ENCODE peak calls at places on chromosomes 12 and 14, in eight cellular contexts. E, F, K, N, R, S, Y and Z are unnamed samples. For H3K36me3 and H3K4me1, the result is how much of the 10 kb centered on the place peaks cover.

GRCh38 chr12:57483466-57483865 is 3.8 kb upstream of the ARHGAP9 start:
- DNase-seq in E (peak), F (no peak), K (no peak), N (peak), R (no peak), S (no peak), Y (no peak), Z (no peak)

GRCh38 chr12:43744826-43745225 is 13.8 kb downstream of the PUS7L start:
- DNase-seq in E (no peak), F (no peak), K (no peak), N (no peak), R (no peak), S (no peak), Y (no peak), Z (no peak)

GRCh38 chr12:74043343-74043742 is 494.3 kb upstream of the ATXN7L3B start:
- DNase-seq in E (no peak), F (peak), K (no peak), N (no peak), R (no peak), S (no peak), Y (peak), Z (no peak)

GRCh38 chr12:125573293-125573692 is 508.1 kb downstream of the AACS start:
- DNase-seq in E (no peak), F (no peak), K (no peak), N (no peak), R (no peak), S (no peak), Y (no peak), Z (no peak)

GRCh38 chr12:52949413-52950331 is 754 bp downstream of the KRT18 start:
- DNase-seq in E (peak), F (peak), K (peak), N (peak), R (no peak), S (no peak), Y (peak), Z (peak)

GRCh38 chr14:22791302-22791701 is 23.9 kb downstream of the SLC7A7 start:
- DNase-seq in E (no peak), F (peak), K (no peak), N (peak), R (no peak), S (no peak), Y (no peak), Z (no peak)

GRCh38 chr14:30034049-30034635 is 106.5 kb upstream of the PRKD1 start:
- DNase-seq in E (no peak), F (no peak), K (no peak), N (peak), R (no peak), S (no peak), Y (no peak), Z (no peak)

GRCh38 chr12:76790564-76791552 is 26.9 kb downstream of the ZDHHC17 start:
- DNase-seq in E (no peak), F (peak), K (no peak), N (peak), R (no peak), S (no peak), Y (peak), Z (peak)

GRCh38 chr14:34227834-34228662 is 234.0 kb downstream of the SPTSSA start:
- DNase-seq in E (peak), F (peak), K (peak), N (peak), R (peak), S (peak), Y (peak), Z (peak)

GRCh38 chr14:23605931-23606585 is 27.5 kb upstream of the JPH4 start:
- DNase-seq in E (no peak), F (no peak), K (no peak), N (peak), R (no peak), S (no peak), Y (no peak), Z (no peak)

GRCh38 chr14:49946320-49947141 is 53.6 kb downstream of the ARF6 start:
- DNase-seq in E (peak), F (peak), K (no peak), N (peak), R (no peak), S (no peak), Y (no peak), Z (peak)

GRCh38 chr12:47789141-47789540 is 16.1 kb downstream of the SLC48A1 start:
- DNase-seq in E (no peak), F (no peak), K (no peak), N (no peak), R (no peak), S (peak), Y (no peak), Z (no peak)

GRCh38 chr14:100587763-100588411 is 670 bp upstream of the BEGAIN start:
- DNase-seq in E (no peak), F (no peak), K (no peak), N (no peak), R (no peak), S (no peak), Y (no peak), Z (no peak)
- H3K4me3 ChIP-seq in E (no peak), F (no peak), K (no peak), N (no peak), R (no peak), S (no peak), Y (peak), Z (no peak)

DNA sequence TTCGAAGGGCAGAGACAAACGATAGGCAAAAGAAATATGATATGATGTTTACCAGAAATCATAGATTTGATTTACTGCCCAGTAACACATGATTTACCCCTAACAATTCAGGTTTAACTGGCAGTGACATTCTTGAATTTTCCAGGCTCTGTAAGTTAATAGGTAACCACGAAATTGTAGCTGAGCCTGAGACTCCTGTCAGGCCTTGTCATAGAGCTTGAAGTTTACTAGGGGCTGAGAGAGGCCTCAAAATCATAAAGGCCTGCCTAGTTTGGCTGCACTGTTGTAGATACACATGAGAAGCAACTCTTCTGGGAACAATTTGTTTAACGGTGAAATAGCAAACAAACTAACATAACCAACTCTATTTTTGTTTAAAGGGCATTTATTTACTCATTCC is 3.3 kb downstream of the ERP27 start:
- DNase-seq in E (no peak), F (peak), K (no peak), N (no peak), R (no peak), S (no peak), Y (no peak), Z (no peak)
- H3K36me3 ChIP-seq in E (under half), F (under half), K (under half), N (under half), R (under half), S (under half), Y (under half), Z (under half)

DNA sequence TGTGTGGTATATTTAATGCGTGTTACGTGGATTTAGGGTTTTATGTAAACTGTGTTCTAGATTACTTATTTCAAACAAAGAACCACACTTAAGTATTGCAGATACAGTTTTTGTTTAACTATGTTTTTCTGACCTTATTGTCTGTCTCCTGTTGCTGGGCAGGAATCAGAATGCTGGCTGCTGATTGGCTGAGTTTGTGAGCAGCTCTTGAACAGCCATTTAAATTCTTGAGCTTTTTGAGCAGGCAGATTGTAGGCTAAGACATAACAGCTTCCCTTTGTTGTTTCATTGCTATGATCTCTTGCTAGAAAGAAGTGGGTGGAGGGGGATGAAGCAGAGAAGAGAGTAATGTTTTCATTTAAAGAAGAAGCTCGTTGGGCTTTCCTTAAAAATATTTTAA is 52.2 kb downstream of the ATF7IP start:
- DNase-seq in E (peak), F (peak), K (peak), N (peak), R (peak), S (peak), Y (no peak), Z (peak)
- H3K4me1 ChIP-seq in E (under half), F (under half), K (under half), N (under half), R (half or more), S (under half), Y (under half), Z (under half)

GRCh38 chr12:1852076-1852475 is 31.7 kb downstream of the LRTM2 start:
- DNase-seq in E (no peak), F (no peak), K (no peak), N (no peak), R (no peak), S (no peak), Y (no peak), Z (no peak)

GRCh38 chr12:1853716-1854115 is 33.4 kb downstream of the LRTM2 start:
- DNase-seq in E (no peak), F (no peak), K (no peak), N (no peak), R (no peak), S (no peak), Y (no peak), Z (no peak)

GRCh38 chr12:1848146-1848545 is 27.8 kb downstream of the LRTM2 start:
- DNase-seq in E (no peak), F (no peak), K (peak), N (no peak), R (no peak), S (no peak), Y (no peak), Z (no peak)

GRCh38 chr12:1848741-1849140 is 28.4 kb downstream of the LRTM2 start:
- DNase-seq in E (no peak), F (no peak), K (no peak), N (no peak), R (no peak), S (no peak), Y (no peak), Z (no peak)

GRCh38 chr12:1851126-1851791 is 30.9 kb downstream of the LRTM2 start:
- DNase-seq in E (no peak), F (no peak), K (no peak), N (peak), R (no peak), S (no peak), Y (no peak), Z (no peak)
- H3K4me3 ChIP-seq in E (no peak), F (no peak), K (no peak), N (no peak), R (no peak), S (no peak), Y (no peak), Z (no peak)

DNA sequence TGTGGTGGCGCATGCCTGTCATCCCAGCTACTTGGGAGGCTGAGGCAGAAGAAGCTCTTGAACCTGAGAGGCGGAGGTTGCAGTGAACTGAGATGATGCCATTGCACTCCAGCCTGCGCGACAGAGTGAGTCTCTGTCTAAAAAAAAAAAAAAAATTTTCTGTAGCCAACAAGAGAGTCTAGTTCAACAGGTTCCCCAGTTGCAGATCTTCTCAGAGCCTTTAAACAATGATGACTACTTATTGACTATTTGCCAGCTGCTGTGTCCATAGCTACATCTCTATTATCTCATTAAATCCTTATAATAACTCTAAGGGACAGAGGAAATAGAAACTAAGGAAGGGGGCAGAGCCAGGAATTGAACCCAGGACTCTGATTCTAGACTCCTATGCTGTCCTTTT is 15.2 kb upstream of the MYL2 start:
- DNase-seq in E (no peak), F (no peak), K (no peak), N (no peak), R (no peak), S (no peak), Y (no peak), Z (no peak)
- H3K36me3 ChIP-seq in E (under half), F (under half), K (under half), N (under half), R (under half), S (under half), Y (under half), Z (under half)

GRCh38 chr12:110287986-110288385 is 6.9 kb downstream of the ATP2A2 start:
- DNase-seq in E (no peak), F (no peak), K (no peak), N (no peak), R (no peak), S (no peak), Y (no peak), Z (no peak)
- H3K4me1 ChIP-seq in E (under half), F (under half), K (under half), N (under half), R (under half), S (under half), Y (under half), Z (under half)

GRCh38 chr12:6620885-6621274 is 13.7 kb upstream of the CHD4 start:
- DNase-seq in E (no peak), F (no peak), K (no peak), N (no peak), R (no peak), S (no peak), Y (no peak), Z (no peak)
- H3K4me3 ChIP-seq in E (no peak), F (no peak), K (no peak), N (no peak), R (peak), S (peak), Y (no peak), Z (no peak)

GRCh38 chr14:75661499-75661814 is 411 bp downstream of the TTLL5 start:
- DNase-seq in E (no peak), F (no peak), K (no peak), N (no peak), R (no peak), S (no peak), Y (no peak), Z (no peak)

GRCh38 chr14:75658957-75659356 is 1.7 kb downstream of the ERG28 start:
- DNase-seq in E (no peak), F (no peak), K (no peak), N (no peak), R (no peak), S (no peak), Y (no peak), Z (no peak)

GRCh38 chr14:75662966-75663365 is 1.9 kb downstream of the TTLL5 start:
- DNase-seq in E (no peak), F (no peak), K (no peak), N (no peak), R (no peak), S (no peak), Y (no peak), Z (no peak)

GRCh38 chr14:75660630-75661498 is at the start of the genes ERG28 and TTLL5:
- DNase-seq in E (peak), F (peak), K (peak), N (peak), R (peak), S (peak), Y (peak), Z (peak)

DNA sequence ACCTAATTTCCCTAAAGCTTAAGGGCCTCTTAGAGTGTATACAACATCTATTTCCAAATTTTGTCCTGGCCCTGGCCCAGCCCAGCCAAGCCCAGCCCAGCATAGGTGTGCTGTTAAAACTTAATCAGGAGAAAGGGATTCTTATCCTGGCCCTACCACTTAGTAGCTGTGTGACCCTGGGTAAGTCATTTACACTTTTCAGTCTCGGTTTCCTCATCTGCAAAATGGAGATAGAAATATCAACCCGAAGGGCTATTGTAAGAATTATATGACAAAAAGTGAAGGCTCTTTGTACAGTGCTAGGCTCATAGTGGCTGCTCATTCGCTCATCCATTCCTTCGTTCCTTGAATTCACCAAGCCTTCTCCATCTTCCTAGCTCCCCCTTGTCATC is 442 bp downstream of the ERG28 start:
- DNase-seq in E (no peak), F (no peak), K (peak), N (no peak), R (no peak), S (no peak), Y (no peak), Z (no peak)
- H3K36me3 ChIP-seq in E (under half), F (under half), K (under half), N (under half), R (under half), S (under half), Y (under half), Z (under half)

DNA sequence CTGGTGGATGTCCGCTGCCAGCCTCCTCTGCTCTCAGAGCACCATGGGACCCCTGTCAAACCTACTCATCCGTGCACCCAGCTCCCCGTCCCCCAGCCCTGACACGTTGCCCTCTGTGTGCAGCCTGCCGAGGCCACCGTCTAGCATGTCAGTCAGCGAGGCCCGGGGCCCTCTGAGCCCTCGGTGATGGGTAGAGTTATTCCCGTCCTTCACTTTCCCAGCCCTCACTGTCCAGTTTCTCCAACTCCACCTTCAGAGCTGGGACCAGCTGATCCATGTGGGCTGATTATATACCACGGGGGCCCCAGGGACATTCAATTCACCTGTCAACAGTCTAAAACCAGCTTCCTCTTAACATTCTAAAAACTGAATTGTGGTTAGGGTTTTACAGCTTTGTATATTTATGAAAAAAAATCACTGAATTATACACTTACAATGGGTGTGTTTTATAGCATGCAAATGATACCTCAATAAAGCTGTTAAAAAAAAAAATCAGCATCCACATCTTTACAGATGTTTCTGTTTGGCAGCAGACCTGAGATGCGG is 61.3 kb downstream of the CCDC88C start:
- DNase-seq in E (no peak), F (no peak), K (no peak), N (no peak), R (no peak), S (no peak), Y (no peak), Z (no peak)
- H3K4me1 ChIP-seq in E (under half), F (under half), K (under half), N (under half), R (half or more), S (under half), Y (under half), Z (under half)

GRCh38 chr14:98742001-98742400 is 530.0 kb downstream of the BCL11B start:
- DNase-seq in E (no peak), F (no peak), K (no peak), N (no peak), R (no peak), S (no peak), Y (no peak), Z (no peak)
- H3K4me3 ChIP-seq in E (no peak), F (no peak), K (no peak), N (no peak), R (no peak), S (no peak), Y (no peak), Z (no peak)